ENCODE peak calls at places on chromosomes 5 and 9, in nine cellular contexts. Y is COR-L47; C is stimulated activated CD4-positive, alpha-beta T cell treated with anti-CD3 and anti-CD28 coated beads, Interleukin-2, amount 100 ng/mL, for 48 hours; L is RWPE1; E is HFF-Myc; V is H54; P is adrenal gland; H is stromal cell of bone marrow; I is lower lobe of right lung. A is an unnamed sample.
A peak's percentile ranks its signal among the peaks of the same experiment; 100 is the strongest.

GRCh38 chr5:110386782-110387181 is 339.7 kb downstream of the TMEM232 start:
- DNase-seq in P (no peak), V (no peak), Y (no peak), E (no peak), L (no peak), I (no peak), C (no peak), H (no peak), A (peak; percentile 29)

GRCh38 chr9:130138791-130139190 is 33.4 kb upstream of the NCS1 start:
- DNase-seq in H (peak; percentile 94), I (no peak), Y (no peak), P (peak; percentile 95), C (no peak), V (no peak), L (peak; percentile 91), E (peak; percentile 76), A (peak; percentile 93)

GRCh38 chr9:108537756-108538155 is 318.0 kb downstream of the ACTL7B start:
- DNase-seq in H (no peak), P (no peak), V (no peak), I (no peak), C (no peak), Y (no peak), E (no peak), L (no peak), A (no peak)

GRCh38 chr9:94135222-94135621 is 51.0 kb downstream of the PTPDC1 start:
- DNase-seq in I (no peak), Y (no peak), P (peak; percentile 71), H (no peak), C (no peak), E (peak; percentile 49), V (no peak), L (peak; percentile 68), A (peak; percentile 78)

GRCh38 chr5:172630961-172631360 is 10.1 kb upstream of the NEURL1B start:
- DNase-seq in Y (no peak), L (no peak), P (no peak), V (no peak), I (no peak), C (no peak), E (no peak), H (no peak), A (no peak)

GRCh38 chr5:115418788-115419187 is 122.3 kb upstream of the CCDC112 start:
- DNase-seq in C (no peak), H (no peak), E (no peak), P (no peak), Y (peak; percentile 88), V (no peak), L (no peak), I (no peak), A (peak; percentile 9)

GRCh38 chr9:81609782-81610738 is 79.3 kb downstream of the TLE1 start:
- DNase-seq in V (peak; percentile 57), C (no peak), H (no peak), L (no peak), Y (no peak), I (no peak), P (no peak), E (no peak), A (peak; percentile 72)

GRCh38 chr9:97682242-97682641 is 14.9 kb downstream of the XPA start:
- DNase-seq in C (no peak), P (no peak), H (no peak), V (no peak), Y (no peak), I (no peak), L (no peak), E (no peak), A (no peak)

GRCh38 chr5:107812570-107813141 is 141.9 kb upstream of the EFNA5 start:
- DNase-seq in P (no peak), V (peak; percentile 45), E (no peak), H (no peak), L (no peak), C (no peak), I (no peak), Y (no peak), A (no peak)

A was measured in thyroid gland.